ENCODE peak calls at places on chromosomes 16 and 17, in seven cellular contexts. S, E, R, P, Z, G and T are unnamed samples.

GRCh38 chr16:66087308-66087707 is 279.2 kb upstream of the CDH5 start:
- DNase-seq in S (no peak), E (no peak), R (no peak), P (no peak), Z (no peak), G (no peak), T (no peak)

GRCh38 chr17:79750650-79751545 is 20.2 kb downstream of the ENPP7 start:
- DNase-seq in S (no peak), E (no peak), R (no peak), P (no peak), Z (no peak), G (no peak), T (no peak)

GRCh38 chr17:36628576-36628975 is 27.2 kb downstream of the MRM1 start:
- DNase-seq in S (no peak), E (no peak), R (no peak), P (no peak), Z (no peak), G (no peak), T (no peak)

GRCh38 chr17:62968445-62968923 is 2.4 kb downstream of the TANC2 start:
- DNase-seq in S (no peak), E (no peak), R (peak), P (peak), Z (no peak), G (peak), T (peak)

GRCh38 chr16:79628501-79628975 is 28.0 kb upstream of the MAF start:
- DNase-seq in S (no peak), E (peak), R (no peak), P (no peak), Z (no peak), G (peak), T (peak)

GRCh38 chr17:61338000-61338864 is 61.4 kb upstream of the TBX2 start:
- DNase-seq in S (no peak), E (no peak), R (no peak), P (no peak), Z (no peak), G (peak), T (no peak)

GRCh38 chr16:29926675-29927522 is 873 bp upstream of the KCTD13 start:
- DNase-seq in S (no peak), E (no peak), R (no peak), P (no peak), Z (no peak), G (peak), T (no peak)

GRCh38 chr17:77601054-77601979 is 357.2 kb upstream of the TNRC6C start:
- DNase-seq in S (peak), E (peak), R (no peak), P (no peak), Z (peak), G (no peak), T (no peak)

GRCh38 chr17:42180922-42181850 is at the start of gene KCNH4:
- DNase-seq in S (peak), E (no peak), R (peak), P (peak), Z (peak), G (peak), T (peak)

GRCh38 chr16:23699100-23699499 is 13.9 kb downstream of the ERN2 start:
- DNase-seq in S (no peak), E (no peak), R (no peak), P (no peak), Z (no peak), G (no peak), T (no peak)

GRCh38 chr17:7204828-7205461 is 14.7 kb downstream of the DLG4 start:
- DNase-seq in S (peak), E (no peak), R (peak), P (peak), Z (peak), G (peak), T (peak)

GRCh38 chr17:2064980-2065785 is 10.3 kb downstream of the HIC1 start:
- DNase-seq in S (no peak), E (no peak), R (peak), P (no peak), Z (no peak), G (peak), T (no peak)

GRCh38 chr16:57926041-57926440 is 44.9 kb downstream of the CNGB1 start:
- DNase-seq in S (no peak), E (no peak), R (no peak), P (no peak), Z (no peak), G (no peak), T (no peak)

GRCh38 chr16:59881366-59881765 is 1147.2 kb upstream of the GOT2 start:
- DNase-seq in S (no peak), E (no peak), R (no peak), P (no peak), Z (no peak), G (no peak), T (no peak)

GRCh38 chr16:1407749-1408148 is 6.8 kb downstream of the UNKL start:
- DNase-seq in S (no peak), E (no peak), R (no peak), P (no peak), Z (no peak), G (peak), T (no peak)

GRCh38 chr17:58308985-58309917 is 19.3 kb downstream of the TSPOAP1 start:
- DNase-seq in S (no peak), E (no peak), R (no peak), P (no peak), Z (no peak), G (no peak), T (no peak)

GRCh38 chr17:58309918-58310259 is 18.7 kb downstream of the TSPOAP1 start:
- DNase-seq in S (no peak), E (no peak), R (no peak), P (no peak), Z (no peak), G (no peak), T (no peak)

GRCh38 chr17:58306131-58306951 is 22.3 kb downstream of the TSPOAP1 start:
- DNase-seq in S (no peak), E (peak), R (no peak), P (no peak), Z (no peak), G (no peak), T (no peak)

GRCh38 chr17:58307468-58308172 is 21.0 kb downstream of the TSPOAP1 start:
- DNase-seq in S (no peak), E (no peak), R (no peak), P (no peak), Z (no peak), G (no peak), T (no peak)

DNA sequence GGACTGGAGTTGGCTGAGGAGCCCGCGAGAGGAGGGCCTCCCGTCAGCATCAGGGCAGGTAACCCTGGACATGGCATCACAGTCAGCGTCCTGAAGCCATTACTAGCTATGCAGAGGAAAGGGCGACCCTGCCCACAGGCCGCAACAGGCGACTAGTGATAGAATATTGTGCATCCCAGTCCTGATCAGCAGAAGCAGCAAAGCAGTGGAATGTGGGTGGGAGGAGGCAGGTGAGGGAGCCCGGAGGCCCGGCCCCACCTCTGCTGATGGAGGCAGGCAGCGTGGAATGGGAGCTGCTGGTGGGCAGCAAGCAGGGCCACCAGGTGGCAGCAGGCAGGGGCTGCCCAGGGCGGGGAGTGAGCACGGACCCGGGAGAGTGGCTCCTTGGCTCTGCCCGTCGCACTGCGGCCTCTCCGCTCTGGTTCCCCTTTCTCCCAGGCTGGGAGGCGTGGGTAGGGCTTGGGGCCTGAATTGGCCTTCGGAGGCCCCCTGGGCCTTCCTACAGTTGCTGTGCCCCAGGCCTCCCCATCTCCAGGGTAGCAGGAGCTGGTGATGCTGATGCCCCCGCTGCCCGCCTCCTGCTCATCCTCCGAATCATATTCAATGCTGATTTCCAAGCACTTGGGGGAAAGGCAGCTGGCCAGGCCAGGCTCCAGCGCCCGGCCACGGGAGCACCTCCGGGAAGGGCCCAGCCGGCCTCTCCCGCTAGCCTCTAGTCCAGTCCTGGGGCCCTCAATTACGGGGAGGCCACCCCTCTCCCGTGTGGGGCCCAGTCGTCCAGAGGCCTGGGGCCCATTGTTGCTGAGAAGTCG is 20.2 kb downstream of the TSPOAP1 start:
- DNase-seq in S (no peak), E (peak), R (peak), P (no peak), Z (no peak), G (no peak), T (no peak)
- TF ChIP-seq CTCF in S (no peak), E (peak), R (peak), P (peak), Z (peak), G (peak), T (no peak)

DNA sequence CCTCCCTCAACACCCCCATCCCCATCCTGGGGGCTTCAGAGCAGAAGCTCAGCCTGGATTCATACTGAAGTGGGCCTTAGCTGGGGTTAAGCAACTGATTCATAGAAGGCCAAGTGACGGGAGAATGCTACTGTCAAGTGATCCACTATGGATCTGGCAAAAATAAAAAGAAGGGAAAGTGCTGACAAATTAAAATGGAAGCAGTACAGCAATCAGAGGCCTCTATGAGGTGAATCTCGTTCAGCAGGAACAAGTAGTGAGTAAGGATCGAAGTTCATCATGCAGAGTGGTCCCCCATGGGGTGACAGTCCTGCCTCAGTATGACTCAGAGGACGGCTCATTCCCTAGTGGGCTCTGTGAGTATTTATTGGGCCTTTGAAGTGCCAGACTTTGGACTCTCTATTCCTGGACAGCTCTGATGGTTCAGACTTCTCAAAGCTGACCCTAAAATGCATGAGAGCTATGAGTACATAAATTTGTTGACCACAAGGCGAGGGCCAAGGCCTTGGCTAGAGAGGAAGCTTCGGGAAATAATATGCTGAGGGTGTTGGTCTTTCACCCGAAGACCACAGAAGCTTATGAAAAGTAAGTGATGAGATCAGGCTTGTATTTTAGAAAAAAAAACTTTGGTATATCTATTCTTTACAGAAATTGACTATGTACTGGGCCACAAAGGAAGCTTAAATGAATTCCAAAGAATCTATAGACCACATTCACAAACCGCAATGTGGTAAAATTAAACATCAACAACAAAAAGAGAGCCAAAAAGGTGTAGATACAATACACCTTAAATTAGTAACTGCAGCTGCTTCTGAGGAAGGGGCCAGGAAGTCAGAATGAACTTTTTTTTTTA is 5.3 kb upstream of the NSMCE1 start:
- DNase-seq in S (no peak), E (no peak), R (no peak), P (no peak), Z (no peak), G (peak), T (no peak)
- TF ChIP-seq CTCF in S (no peak), E (no peak), R (no peak), P (no peak), Z (no peak), G (no peak), T (no peak)

DNA sequence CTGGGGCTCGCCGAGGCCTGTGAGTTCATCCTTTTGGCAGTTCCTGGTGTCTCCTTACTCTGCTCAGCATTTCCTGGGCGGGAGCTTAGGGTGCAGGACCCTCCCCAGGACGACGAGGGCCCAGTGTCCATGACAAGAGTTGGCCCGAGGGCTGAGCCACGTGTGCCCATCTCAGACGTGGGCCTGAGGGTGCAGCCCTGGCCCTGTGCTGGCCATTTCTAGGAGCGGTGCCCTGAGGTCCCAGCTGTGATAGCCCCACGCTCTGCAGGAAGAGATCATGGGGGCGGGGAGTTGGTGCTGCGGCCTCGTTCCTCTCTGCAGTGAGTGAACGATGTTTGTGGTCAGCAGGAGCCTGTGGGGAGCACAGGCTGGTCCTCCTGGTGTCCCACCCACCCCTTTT is 6.0 kb upstream of the MC1R start:
- DNase-seq in S (no peak), E (no peak), R (no peak), P (no peak), Z (no peak), G (no peak), T (no peak)
- TF ChIP-seq CTCF in S (no peak), E (no peak), R (no peak), P (no peak), Z (no peak), G (no peak), T (no peak)

GRCh38 chr16:87582221-87582965 is 19.9 kb upstream of the JPH3 start:
- DNase-seq in S (peak), E (no peak), R (no peak), P (no peak), Z (peak), G (peak), T (no peak)

GRCh38 chr16:87584975-87585374 is 17.3 kb upstream of the JPH3 start:
- DNase-seq in S (no peak), E (no peak), R (no peak), P (no peak), Z (no peak), G (no peak), T (no peak)

GRCh38 chr16:87584271-87584670 is 18.0 kb upstream of the JPH3 start:
- DNase-seq in S (no peak), E (no peak), R (no peak), P (no peak), Z (no peak), G (peak), T (no peak)

GRCh38 chr16:87582966-87583325 is 19.4 kb upstream of the JPH3 start:
- DNase-seq in S (no peak), E (no peak), R (no peak), P (no peak), Z (no peak), G (no peak), T (no peak)

GRCh38 chr16:87583453-87584131 is 18.7 kb upstream of the JPH3 start:
- DNase-seq in S (no peak), E (no peak), R (no peak), P (no peak), Z (no peak), G (peak), T (no peak)
- TF ChIP-seq CTCF in S (no peak), E (no peak), R (no peak), P (no peak), Z (no peak), G (no peak), T (no peak)

GRCh38 chr16:5054876-5055865 is 10.6 kb downstream of the C16orf89 start:
- DNase-seq in S (no peak), E (no peak), R (no peak), P (no peak), Z (no peak), G (no peak), T (no peak)

GRCh38 chr16:5059386-5060072 is 6.2 kb downstream of the C16orf89 start:
- DNase-seq in S (no peak), E (no peak), R (no peak), P (no peak), Z (no peak), G (no peak), T (no peak)

GRCh38 chr16:5060073-5060641 is 5.6 kb downstream of the C16orf89 start:
- DNase-seq in S (no peak), E (peak), R (no peak), P (no peak), Z (no peak), G (no peak), T (no peak)

GRCh38 chr16:5058476-5058875 is 7.3 kb downstream of the C16orf89 start:
- DNase-seq in S (no peak), E (no peak), R (peak), P (peak), Z (no peak), G (no peak), T (no peak)

GRCh38 chr16:5056347-5056746 is 9.4 kb downstream of the C16orf89 start:
- DNase-seq in S (no peak), E (no peak), R (peak), P (peak), Z (no peak), G (no peak), T (peak)
- TF ChIP-seq CTCF in S (no peak), E (no peak), R (peak), P (peak), Z (peak), G (peak), T (no peak)

DNA sequence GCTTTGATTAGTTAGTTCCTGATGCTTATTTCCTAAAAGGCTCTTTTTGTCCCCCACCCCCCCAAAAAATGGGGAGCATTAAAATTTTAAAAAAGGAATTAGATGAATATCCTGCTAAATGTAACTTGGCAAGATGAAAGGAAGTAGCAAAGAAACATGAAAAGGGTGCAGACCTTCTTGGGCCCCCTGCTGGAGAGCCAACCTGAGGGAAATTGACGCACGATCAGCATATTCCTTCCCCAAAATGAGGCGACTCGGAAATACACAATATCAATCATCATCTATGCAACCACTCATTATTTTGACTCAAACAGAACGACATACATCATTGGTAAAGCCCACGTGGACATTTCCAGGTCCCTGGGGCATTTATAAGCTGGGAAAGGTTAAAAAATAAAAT is 59.7 kb downstream of the GRIN2A start:
- DNase-seq in S (no peak), E (no peak), R (peak), P (peak), Z (no peak), G (no peak), T (no peak)
- TF ChIP-seq CTCF in S (peak), E (peak), R (peak), P (peak), Z (peak), G (peak), T (no peak)

GRCh38 chr16:50668368-50669008 is 12.6 kb downstream of the SNX20 start:
- DNase-seq in S (no peak), E (no peak), R (peak), P (no peak), Z (no peak), G (no peak), T (no peak)

GRCh38 chr16:50667497-50668367 is 13.4 kb downstream of the SNX20 start:
- DNase-seq in S (no peak), E (no peak), R (no peak), P (no peak), Z (no peak), G (no peak), T (no peak)

GRCh38 chr16:50665128-50665878 is 15.8 kb downstream of the SNX20 start:
- DNase-seq in S (no peak), E (no peak), R (peak), P (peak), Z (peak), G (peak), T (peak)

GRCh38 chr16:50664270-50664669 is 16.8 kb downstream of the SNX20 start:
- DNase-seq in S (no peak), E (no peak), R (no peak), P (no peak), Z (no peak), G (no peak), T (no peak)

GRCh38 chr16:50666658-50667496 is 14.2 kb downstream of the SNX20 start:
- DNase-seq in S (no peak), E (no peak), R (no peak), P (no peak), Z (no peak), G (no peak), T (peak)
- TF ChIP-seq CTCF in S (no peak), E (no peak), R (no peak), P (no peak), Z (no peak), G (no peak), T (no peak)